ENCODE peak calls at places on chromosomes 2 and 18, in six cellular contexts. O, A, E, F, D and N are unnamed samples.

GRCh38 chr18:78430171-78430857 is 549.3 kb upstream of the SALL3 start:
- DNase-seq in O (no peak), A (no peak), E (no peak), F (no peak), D (no peak), N (no peak)

GRCh38 chr2:55888941-55889340 is 34.6 kb downstream of the EFEMP1 start:
- DNase-seq in O (no peak), A (peak), E (no peak), F (no peak), D (no peak), N (no peak)

GRCh38 chr18:6819332-6819731 is 89.8 kb downstream of the ARHGAP28 start:
- DNase-seq in O (no peak), A (no peak), E (no peak), F (no peak), D (no peak), N (no peak)

GRCh38 chr2:893311-893710 is 57.3 kb upstream of the SNTG2 start:
- DNase-seq in O (peak), A (no peak), E (no peak), F (no peak), D (peak), N (no peak)

GRCh38 chr18:8610442-8610801 is 1.2 kb downstream of the RAB12 start:
- DNase-seq in O (peak), A (peak), E (no peak), F (no peak), D (no peak), N (no peak)

GRCh38 chr2:233349005-233349998 is 5.0 kb upstream of the DGKD start:
- DNase-seq in O (no peak), A (peak), E (peak), F (peak), D (no peak), N (no peak)

GRCh38 chr2:215105607-215106354 is 32.6 kb downstream of the ABCA12 start:
- DNase-seq in O (no peak), A (peak), E (no peak), F (no peak), D (no peak), N (no peak)

GRCh38 chr2:232322560-232323327 is 55.8 kb upstream of the ALPP start:
- DNase-seq in O (peak), A (no peak), E (peak), F (no peak), D (no peak), N (no peak)

GRCh38 chr18:61854578-61854977 is 38.2 kb downstream of the RNF152 start:
- DNase-seq in O (no peak), A (peak), E (no peak), F (no peak), D (no peak), N (no peak)

GRCh38 chr2:12930382-12930781 is 213.6 kb downstream of the TRIB2 start:
- DNase-seq in O (no peak), A (no peak), E (no peak), F (no peak), D (no peak), N (no peak)

GRCh38 chr18:7778181-7778580 is 211.1 kb downstream of the PTPRM start:
- DNase-seq in O (no peak), A (peak), E (no peak), F (no peak), D (no peak), N (no peak)

GRCh38 chr2:203238711-203239526 is at the start of gene CYP20A1:
- DNase-seq in O (peak), A (peak), E (peak), F (peak), D (peak), N (peak)
- TF ChIP-seq POLR2A in O (peak), A (peak), E (peak), F (peak), D (peak), N (peak)

GRCh38 chr2:222024934-222025890 is 273.6 kb downstream of the PAX3 start:
- DNase-seq in O (no peak), A (peak), E (no peak), F (peak), D (no peak), N (peak)
- TF ChIP-seq POLR2A in O (no peak), A (no peak), E (no peak), F (no peak), D (no peak), N (no peak)

DNA sequence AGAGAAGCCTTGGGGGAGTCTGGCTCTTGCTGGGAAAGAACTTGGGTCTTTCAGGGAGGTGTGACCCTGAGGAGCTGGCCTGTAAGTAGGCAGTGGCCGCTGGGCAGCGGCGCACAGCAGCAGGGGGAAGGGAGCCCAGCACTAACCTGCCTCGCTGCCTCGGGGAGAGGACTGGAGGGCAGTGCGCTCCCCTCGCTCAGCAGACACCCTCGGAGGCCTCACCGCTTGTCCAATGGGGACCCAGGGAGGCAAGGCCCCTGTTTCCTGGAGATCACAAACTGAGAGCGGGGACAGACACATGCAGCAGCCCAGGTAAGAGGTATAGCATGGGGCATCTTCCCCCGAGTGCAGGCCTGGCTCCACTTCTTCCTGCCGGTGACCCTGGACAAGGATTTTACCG is 3.3 kb downstream of the DNMT3A start:
- DNase-seq in O (no peak), A (no peak), E (no peak), F (no peak), D (no peak), N (no peak)
- TF ChIP-seq POLR2A in O (no peak), A (no peak), E (no peak), F (no peak), D (no peak), N (no peak)

GRCh38 chr2:219416938-219417337 is 1.2 kb upstream of the DES start:
- DNase-seq in O (no peak), A (no peak), E (no peak), F (no peak), D (no peak), N (no peak)
- TF ChIP-seq POLR2A in O (no peak), A (no peak), E (no peak), F (no peak), D (no peak), N (no peak)

DNA sequence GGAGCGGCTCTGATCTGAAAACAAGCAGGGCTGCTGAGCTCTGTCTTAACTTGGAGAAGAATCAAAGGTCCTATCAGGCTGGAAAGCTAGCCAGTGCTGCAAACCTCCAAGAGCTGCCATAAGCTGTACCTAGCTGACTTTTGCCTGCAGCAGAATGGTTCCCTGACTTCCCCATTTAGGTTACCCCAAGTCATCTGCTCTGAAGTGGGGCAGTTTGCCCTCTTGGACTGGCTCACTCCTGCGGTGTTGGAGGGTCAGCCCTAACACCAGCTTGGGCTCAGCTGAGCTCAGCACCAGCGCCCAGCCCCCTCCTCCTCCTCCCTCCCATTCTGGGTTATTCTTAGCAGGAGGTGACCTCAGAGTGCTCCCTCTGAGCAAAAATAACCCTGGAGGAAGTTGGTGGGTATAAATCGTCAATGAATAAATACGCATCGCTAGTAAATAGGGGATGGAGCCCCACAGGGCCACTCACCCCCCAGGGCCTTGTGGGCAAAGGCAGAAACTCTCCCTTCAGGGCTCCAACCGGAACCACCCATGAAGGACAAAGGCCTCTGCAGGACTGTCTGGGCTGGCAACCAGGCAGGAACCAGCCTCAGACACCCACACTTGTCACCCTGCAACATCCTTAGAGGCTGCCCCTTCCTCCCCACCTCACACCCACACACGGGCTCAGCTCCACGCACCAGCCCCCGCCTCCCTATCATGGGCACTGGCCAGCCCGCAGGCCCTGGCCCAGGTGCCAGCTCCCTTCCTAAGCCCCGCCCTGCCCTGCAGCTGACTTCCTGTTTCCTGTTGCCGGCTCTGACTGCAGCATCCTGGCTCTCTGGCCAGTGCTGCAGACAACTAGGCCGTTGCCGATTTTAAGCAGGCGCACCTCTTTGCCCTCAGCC is 46.9 kb downstream of the DNMT3A start:
- DNase-seq in O (peak), A (peak), E (no peak), F (no peak), D (peak), N (peak)
- TF ChIP-seq POLR2A in O (peak), A (no peak), E (no peak), F (no peak), D (no peak), N (peak)

GRCh38 chr2:108719149-108720044 is at the start of gene RANBP2:
- DNase-seq in O (peak), A (peak), E (peak), F (peak), D (peak), N (peak)
- TF ChIP-seq POLR2A in O (peak), A (peak), E (peak), F (peak), D (peak), N (peak)

GRCh38 chr2:27053776-27054175 is 2.3 kb downstream of the AGBL5 start:
- DNase-seq in O (no peak), A (no peak), E (peak), F (no peak), D (no peak), N (no peak)

GRCh38 chr2:27054721-27055120 is 3.3 kb downstream of the AGBL5 start:
- DNase-seq in O (no peak), A (no peak), E (peak), F (no peak), D (no peak), N (no peak)

GRCh38 chr2:27050996-27051901 is at the start of gene AGBL5:
- DNase-seq in O (peak), A (peak), E (peak), F (peak), D (peak), N (peak)

GRCh38 chr2:27051902-27052645 is 606 bp downstream of the AGBL5 start:
- DNase-seq in O (peak), A (no peak), E (no peak), F (no peak), D (no peak), N (peak)

GRCh38 chr2:27053321-27053720 is 1.9 kb downstream of the AGBL5 start:
- DNase-seq in O (no peak), A (no peak), E (no peak), F (no peak), D (no peak), N (no peak)
- TF ChIP-seq POLR2A in O (no peak), A (no peak), E (no peak), F (no peak), D (no peak), N (no peak)